ENCODE peak calls at places on chromosome X, in ten cellular contexts. One of them, this sample, is unnamed.

GRCh38 chrX:149504226-149504914 is 736 bp downstream of the IDS start:
- DNase-seq in fibroblast of mammary gland: peak
- DNase-seq in GM23338: peak
- DNase-seq in uterus: no peak
- DNase-seq in BE2C: peak
- DNase-seq in endothelial cell: peak
- DNase-seq in heart left ventricle: no peak
- DNase-seq in tibial nerve: no peak
- DNase-seq in omental fat pad: no peak
- DNase-seq in AG04450: no peak
- DNase-seq in this sample: peak

GRCh38 chrX:110042521-110042920 is 39.6 kb downstream of the TMEM164 start:
- DNase-seq in fibroblast of mammary gland: peak
- DNase-seq in GM23338: no peak
- DNase-seq in uterus: no peak
- DNase-seq in BE2C: no peak
- DNase-seq in endothelial cell: no peak
- DNase-seq in heart left ventricle: no peak
- DNase-seq in tibial nerve: no peak
- DNase-seq in omental fat pad: no peak
- DNase-seq in AG04450: no peak
- DNase-seq in this sample: no peak

GRCh38 chrX:123962006-123962485 is 540 bp downstream of the STAG2 start:
- DNase-seq in fibroblast of mammary gland: peak
- DNase-seq in GM23338: peak
- DNase-seq in uterus: no peak
- DNase-seq in BE2C: no peak
- DNase-seq in endothelial cell: no peak
- DNase-seq in heart left ventricle: no peak
- DNase-seq in tibial nerve: no peak
- DNase-seq in omental fat pad: no peak
- DNase-seq in AG04450: no peak
- DNase-seq in this sample: no peak

GRCh38 chrX:24169211-24169610 is 19.7 kb downstream of the ZFX start:
- DNase-seq in fibroblast of mammary gland: peak
- DNase-seq in GM23338: no peak
- DNase-seq in uterus: no peak
- DNase-seq in BE2C: no peak
- DNase-seq in endothelial cell: no peak
- DNase-seq in heart left ventricle: no peak
- DNase-seq in tibial nerve: no peak
- DNase-seq in omental fat pad: no peak
- DNase-seq in AG04450: no peak
- DNase-seq in this sample: no peak

GRCh38 chrX:88863726-88864125 is 116.7 kb downstream of the CPXCR1 start:
- DNase-seq in fibroblast of mammary gland: no peak
- DNase-seq in GM23338: no peak
- DNase-seq in uterus: no peak
- DNase-seq in BE2C: no peak
- DNase-seq in endothelial cell: no peak
- DNase-seq in heart left ventricle: no peak
- DNase-seq in tibial nerve: no peak
- DNase-seq in omental fat pad: no peak
- DNase-seq in AG04450: no peak
- DNase-seq in this sample: no peak

GRCh38 chrX:56920338-56920997 is 74.9 kb downstream of the SPIN3 start:
- DNase-seq in fibroblast of mammary gland: no peak
- DNase-seq in GM23338: no peak
- DNase-seq in uterus: no peak
- DNase-seq in BE2C: no peak
- DNase-seq in endothelial cell: no peak
- DNase-seq in heart left ventricle: no peak
- DNase-seq in tibial nerve: no peak
- DNase-seq in omental fat pad: no peak
- DNase-seq in AG04450: no peak
- DNase-seq in this sample: no peak

GRCh38 chrX:71106427-71106826 is at the start of gene CXorf65:
- DNase-seq in fibroblast of mammary gland: peak
- DNase-seq in GM23338: no peak
- DNase-seq in uterus: no peak
- DNase-seq in BE2C: no peak
- DNase-seq in endothelial cell: no peak
- DNase-seq in heart left ventricle: no peak
- DNase-seq in tibial nerve: no peak
- DNase-seq in omental fat pad: no peak
- DNase-seq in AG04450: no peak
- DNase-seq in this sample: no peak

GRCh38 chrX:138034136-138034535 is 468.2 kb downstream of the ZIC3 start:
- DNase-seq in fibroblast of mammary gland: no peak
- DNase-seq in GM23338: peak
- DNase-seq in uterus: no peak
- DNase-seq in BE2C: no peak
- DNase-seq in endothelial cell: no peak
- DNase-seq in heart left ventricle: no peak
- DNase-seq in tibial nerve: no peak
- DNase-seq in omental fat pad: no peak
- DNase-seq in AG04450: no peak
- DNase-seq in this sample: no peak

GRCh38 chrX:24150051-24150790 is 692 bp downstream of the ZFX start:
- DNase-seq in fibroblast of mammary gland: peak
- DNase-seq in GM23338: peak
- DNase-seq in uterus: peak
- DNase-seq in BE2C: peak
- DNase-seq in endothelial cell: peak
- DNase-seq in heart left ventricle: peak
- DNase-seq in tibial nerve: peak
- DNase-seq in omental fat pad: peak
- DNase-seq in AG04450: peak
- DNase-seq in this sample: peak

GRCh38 chrX:115958687-115959359 is 211.7 kb upstream of the AGTR2 start:
- DNase-seq in fibroblast of mammary gland: no peak
- DNase-seq in GM23338: no peak
- DNase-seq in uterus: no peak
- DNase-seq in BE2C: no peak
- DNase-seq in endothelial cell: no peak
- DNase-seq in heart left ventricle: no peak
- DNase-seq in tibial nerve: no peak
- DNase-seq in omental fat pad: no peak
- DNase-seq in AG04450: no peak
- DNase-seq in this sample: no peak

GRCh38 chrX:77493677-77494553 is 46.7 kb downstream of the FGF16 start:
- DNase-seq in fibroblast of mammary gland: peak
- DNase-seq in GM23338: peak
- DNase-seq in uterus: no peak
- DNase-seq in BE2C: peak
- DNase-seq in endothelial cell: no peak
- DNase-seq in heart left ventricle: no peak
- DNase-seq in tibial nerve: no peak
- DNase-seq in omental fat pad: no peak
- DNase-seq in AG04450: peak
- DNase-seq in this sample: no peak

GRCh38 chrX:23884427-23885024 is 23.2 kb downstream of the APOO start:
- DNase-seq in fibroblast of mammary gland: peak
- DNase-seq in GM23338: no peak
- DNase-seq in uterus: no peak
- DNase-seq in BE2C: no peak
- DNase-seq in endothelial cell: no peak
- DNase-seq in heart left ventricle: no peak
- DNase-seq in tibial nerve: no peak
- DNase-seq in omental fat pad: no peak
- DNase-seq in AG04450: no peak
- DNase-seq in this sample: no peak

GRCh38 chrX:154516655-154517100 is 646 bp upstream of the FAM3A start:
- DNase-seq in fibroblast of mammary gland: peak
- DNase-seq in GM23338: peak
- DNase-seq in uterus: peak
- DNase-seq in BE2C: no peak
- DNase-seq in endothelial cell: no peak
- DNase-seq in heart left ventricle: no peak
- DNase-seq in tibial nerve: peak
- DNase-seq in omental fat pad: no peak
- DNase-seq in AG04450: no peak
- DNase-seq in this sample: peak

GRCh38 chrX:124217289-124218251 is 114.9 kb upstream of the TEX13D start:
- DNase-seq in fibroblast of mammary gland: no peak
- DNase-seq in GM23338: peak
- DNase-seq in uterus: no peak
- DNase-seq in BE2C: no peak
- DNase-seq in endothelial cell: peak
- DNase-seq in heart left ventricle: no peak
- DNase-seq in tibial nerve: peak
- DNase-seq in omental fat pad: no peak
- DNase-seq in AG04450: no peak
- DNase-seq in this sample: peak

GRCh38 chrX:7027071-7027470 is 120.4 kb upstream of the STS start:
- DNase-seq in fibroblast of mammary gland: no peak
- DNase-seq in GM23338: no peak
- DNase-seq in uterus: no peak
- DNase-seq in BE2C: no peak
- DNase-seq in endothelial cell: no peak
- DNase-seq in heart left ventricle: no peak
- DNase-seq in tibial nerve: no peak
- DNase-seq in omental fat pad: no peak
- DNase-seq in AG04450: no peak
- DNase-seq in this sample: no peak

GRCh38 chrX:48801281-48802088 is at the start of gene HDAC6:
- DNase-seq in fibroblast of mammary gland: peak
- DNase-seq in GM23338: peak
- DNase-seq in uterus: peak
- DNase-seq in BE2C: peak
- DNase-seq in endothelial cell: peak
- DNase-seq in heart left ventricle: peak
- DNase-seq in tibial nerve: peak
- DNase-seq in omental fat pad: peak
- DNase-seq in AG04450: peak
- DNase-seq in this sample: peak
- TF ChIP-seq CTCF in fibroblast of mammary gland: no peak
- TF ChIP-seq CTCF in GM23338: no peak
- TF ChIP-seq CTCF in uterus: no peak
- TF ChIP-seq CTCF in BE2C: no peak
- TF ChIP-seq CTCF in endothelial cell: no peak
- TF ChIP-seq CTCF in heart left ventricle: no peak
- TF ChIP-seq CTCF in tibial nerve: no peak
- TF ChIP-seq CTCF in omental fat pad: no peak
- TF ChIP-seq CTCF in AG04450: no peak
- TF ChIP-seq CTCF in this sample: no peak

GRCh38 chrX:11111947-11112346 is 815 bp downstream of the HCCS start:
- DNase-seq in fibroblast of mammary gland: no peak
- DNase-seq in GM23338: no peak
- DNase-seq in uterus: no peak
- DNase-seq in BE2C: no peak
- DNase-seq in endothelial cell: no peak
- DNase-seq in heart left ventricle: no peak
- DNase-seq in tibial nerve: no peak
- DNase-seq in omental fat pad: no peak
- DNase-seq in AG04450: no peak
- DNase-seq in this sample: no peak
- TF ChIP-seq CTCF in fibroblast of mammary gland: no peak
- TF ChIP-seq CTCF in GM23338: no peak
- TF ChIP-seq CTCF in uterus: no peak
- TF ChIP-seq CTCF in BE2C: no peak
- TF ChIP-seq CTCF in endothelial cell: no peak
- TF ChIP-seq CTCF in heart left ventricle: no peak
- TF ChIP-seq CTCF in tibial nerve: no peak
- TF ChIP-seq CTCF in omental fat pad: no peak
- TF ChIP-seq CTCF in AG04450: no peak
- TF ChIP-seq CTCF in this sample: no peak

DNA sequence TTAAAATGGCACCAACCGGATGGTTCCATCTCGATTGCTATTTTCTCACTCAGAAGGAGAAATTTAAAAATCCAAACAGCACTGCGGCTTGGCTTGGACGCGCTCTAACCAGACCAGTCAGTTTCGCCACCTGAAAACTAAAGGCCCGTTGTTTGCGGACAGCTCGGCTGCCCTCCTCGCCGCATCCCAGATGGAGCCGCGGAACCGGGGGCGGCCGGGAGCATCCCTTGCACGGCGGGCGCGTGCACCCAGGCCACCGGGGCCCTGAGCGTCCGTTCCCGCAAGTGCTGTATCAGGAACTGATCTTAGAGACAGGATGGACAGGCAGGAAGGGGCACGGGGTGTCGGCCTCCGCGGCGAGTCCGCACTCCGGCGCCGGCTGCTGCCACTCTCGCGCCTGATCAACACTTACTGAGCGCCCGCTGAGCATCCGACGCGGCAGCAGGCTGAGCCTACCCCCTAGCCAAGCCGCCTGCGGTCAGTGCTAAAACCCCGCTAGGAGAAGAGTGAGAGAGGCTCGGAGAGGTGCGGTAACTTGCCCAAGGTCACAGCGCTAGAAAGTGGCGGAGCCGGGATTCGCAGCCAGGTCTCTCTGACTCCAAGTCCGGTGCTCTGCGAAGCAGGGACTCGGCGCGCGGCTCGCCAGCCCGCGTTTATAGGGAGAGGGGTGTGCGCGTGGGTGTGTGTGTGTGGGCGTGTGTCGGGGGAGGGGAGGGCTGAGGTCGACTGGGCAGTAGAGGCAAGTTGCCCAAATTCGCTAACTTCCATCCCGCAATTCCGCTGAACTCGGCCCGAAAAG is at the start of gene CITED1:
- DNase-seq in fibroblast of mammary gland: no peak
- DNase-seq in GM23338: peak
- DNase-seq in uterus: no peak
- DNase-seq in BE2C: peak
- DNase-seq in endothelial cell: no peak
- DNase-seq in heart left ventricle: no peak
- DNase-seq in tibial nerve: no peak
- DNase-seq in omental fat pad: no peak
- DNase-seq in AG04450: no peak
- DNase-seq in this sample: no peak
- TF ChIP-seq CTCF in fibroblast of mammary gland: no peak
- TF ChIP-seq CTCF in GM23338: no peak
- TF ChIP-seq CTCF in uterus: no peak
- TF ChIP-seq CTCF in BE2C: no peak
- TF ChIP-seq CTCF in endothelial cell: no peak
- TF ChIP-seq CTCF in heart left ventricle: no peak
- TF ChIP-seq CTCF in tibial nerve: no peak
- TF ChIP-seq CTCF in omental fat pad: no peak
- TF ChIP-seq CTCF in AG04450: no peak
- TF ChIP-seq CTCF in this sample: no peak

DNA sequence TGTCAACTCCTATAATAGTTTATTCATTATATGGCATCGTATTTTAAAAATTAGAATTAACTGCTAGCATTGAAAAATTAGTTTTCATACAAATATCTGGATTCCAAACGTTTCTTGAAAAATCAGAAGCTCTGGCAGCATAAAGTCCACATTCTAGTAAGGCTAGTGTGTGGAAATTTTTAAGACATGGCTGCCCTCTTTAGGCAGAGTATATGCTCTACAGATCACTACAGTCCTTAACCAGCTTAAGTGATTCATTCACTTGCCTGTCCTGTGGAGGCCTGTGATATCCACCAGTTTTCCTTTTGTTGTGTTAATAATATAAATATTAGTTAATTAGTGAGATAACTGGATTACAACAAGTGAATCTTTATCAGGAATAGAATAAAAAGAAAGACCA is 287.2 kb downstream of the OPHN1 start:
- DNase-seq in fibroblast of mammary gland: peak
- DNase-seq in GM23338: peak
- DNase-seq in uterus: no peak
- DNase-seq in BE2C: no peak
- DNase-seq in endothelial cell: no peak
- DNase-seq in heart left ventricle: no peak
- DNase-seq in tibial nerve: no peak
- DNase-seq in omental fat pad: no peak
- DNase-seq in AG04450: peak
- DNase-seq in this sample: no peak
- TF ChIP-seq CTCF in fibroblast of mammary gland: peak
- TF ChIP-seq CTCF in GM23338: peak
- TF ChIP-seq CTCF in uterus: peak
- TF ChIP-seq CTCF in BE2C: no peak
- TF ChIP-seq CTCF in endothelial cell: no peak
- TF ChIP-seq CTCF in heart left ventricle: peak
- TF ChIP-seq CTCF in tibial nerve: peak
- TF ChIP-seq CTCF in omental fat pad: no peak
- TF ChIP-seq CTCF in AG04450: peak
- TF ChIP-seq CTCF in this sample: no peak